ENCODE peak calls at places on chromosomes 13 and 19, in nine cellular contexts. P is IMR-90, E is uterus, Y is psoas muscle, B is transverse colon, X is HCT116, S is PC-9, O is testis, W is cardiac muscle cell. C is an unnamed sample.

GRCh38 chr13:67228031-67228430 is 2.1 kb downstream of the PCDH9 start:
- DNase-seq in P (no peak), E (no peak), Y (no peak), B (no peak), X (no peak), S (no peak), O (no peak), W (no peak), C (no peak)

GRCh38 chr19:44308011-44308410 is 3.2 kb upstream of the ZNF235 start:
- DNase-seq in P (no peak), E (no peak), Y (no peak), B (no peak), X (no peak), S (no peak), O (no peak), W (peak; percentile 22), C (no peak)

GRCh38 chr19:36604656-36605100 is 435 bp upstream of the ZNF382 start:
- DNase-seq in P (peak; percentile 40), E (peak; percentile 13), Y (peak; percentile 68), B (peak; percentile 38), X (no peak), S (no peak), O (peak; percentile 80), W (peak; percentile 20), C (peak; percentile 76)

GRCh38 chr13:28564030-28564429 is 69.1 kb upstream of the FLT1 start:
- DNase-seq in P (no peak), E (no peak), Y (no peak), B (peak; percentile 69), X (no peak), S (peak; percentile 3), O (no peak), W (no peak), C (no peak)

GRCh38 chr13:38630780-38631179 is 56.1 kb upstream of the FREM2 start:
- DNase-seq in P (peak; percentile 32), E (no peak), Y (no peak), B (no peak), X (no peak), S (no peak), O (no peak), W (peak; percentile 48), C (no peak)

GRCh38 chr13:97911311-97912138 is 42.0 kb upstream of the IPO5 start:
- DNase-seq in P (peak; percentile 32), E (no peak), Y (no peak), B (no peak), X (peak; percentile 21), S (peak; percentile 5), O (no peak), W (peak; percentile 22), C (peak; percentile 51)

GRCh38 chr19:19261350-19262189 is 11.5 kb downstream of the TM6SF2 start:
- DNase-seq in P (no peak), E (no peak), Y (no peak), B (no peak), X (no peak), S (no peak), O (no peak), W (no peak), C (no peak)

GRCh38 chr13:36907266-36907665 is 12.8 kb downstream of the SMAD9 start:
- DNase-seq in P (no peak), E (no peak), Y (no peak), B (no peak), X (no peak), S (no peak), O (no peak), W (no peak), C (no peak)

GRCh38 chr19:1276620-1277007 is 1.3 kb downstream of the FAM174C start:
- DNase-seq in P (no peak), E (no peak), Y (no peak), B (peak; percentile 71), X (no peak), S (no peak), O (no peak), W (no peak), C (no peak)

GRCh38 chr13:48890386-48890785 is 85.3 kb upstream of the FNDC3A start:
- DNase-seq in P (no peak), E (no peak), Y (no peak), B (no peak), X (no peak), S (no peak), O (no peak), W (no peak), C (no peak)

GRCh38 chr13:48888613-48889012 is 87.1 kb upstream of the FNDC3A start:
- DNase-seq in P (no peak), E (no peak), Y (no peak), B (no peak), X (no peak), S (no peak), O (no peak), W (no peak), C (no peak)

GRCh38 chr13:48892311-48892710 is 83.4 kb upstream of the FNDC3A start:
- DNase-seq in P (peak; percentile 92), E (no peak), Y (no peak), B (no peak), X (peak; percentile 59), S (no peak), O (no peak), W (peak; percentile 73), C (no peak)

GRCh38 chr13:48896312-48896711 is 79.4 kb upstream of the FNDC3A start:
- DNase-seq in P (peak; percentile 87), E (no peak), Y (no peak), B (no peak), X (no peak), S (no peak), O (no peak), W (peak; percentile 49), C (no peak)

DNA sequence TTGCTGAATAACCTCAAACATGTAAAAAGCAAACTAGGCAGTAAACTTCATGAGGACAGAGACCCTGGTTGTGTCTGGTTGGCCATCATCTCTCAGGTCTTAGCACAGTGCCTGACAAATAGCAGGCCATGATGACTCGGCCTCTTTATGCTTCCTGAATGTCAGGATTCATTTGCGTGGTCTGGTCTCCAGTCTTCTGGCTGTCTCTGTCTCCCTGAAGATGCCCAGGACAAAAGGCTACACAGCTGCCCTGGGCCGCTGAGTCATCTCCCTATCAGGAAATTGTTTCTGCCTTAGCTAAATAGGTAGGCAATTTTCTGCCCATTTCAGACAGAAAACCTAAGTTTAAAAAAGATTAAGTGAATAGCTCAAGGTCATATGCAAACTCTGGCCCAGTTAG is 84.1 kb upstream of the FNDC3A start:
- DNase-seq in P (peak; percentile 72), E (no peak), Y (no peak), B (no peak), X (peak; percentile 48), S (peak; percentile 16), O (peak; percentile 14), W (peak; percentile 27), C (no peak)
- H3K27ac ChIP-seq in P (no peak overlapping the region), E (no peak overlapping the region), Y (no peak overlapping the region), B (no peak overlapping the region), X (peak overlapping the region; percentile 23), S (no peak overlapping the region), O (no peak overlapping the region), W (no peak overlapping the region), C (no peak overlapping the region)

GRCh38 chr13:102856603-102857002 is 10.8 kb downstream of the ERCC5 start:
- DNase-seq in P (no peak), E (no peak), Y (peak; percentile 36), B (no peak), X (no peak), S (no peak), O (no peak), W (peak; percentile 71), C (no peak)
- H3K4me3 ChIP-seq in P (no peak overlapping the region), E (no peak overlapping the region), Y (no peak overlapping the region), B (no peak overlapping the region), X (no peak overlapping the region), S (no peak overlapping the region), O (no peak overlapping the region), W (no peak overlapping the region), C (no peak overlapping the region)

GRCh38 chr13:60020288-60020687 is 143.4 kb downstream of the DIAPH3 start:
- DNase-seq in P (no peak), E (no peak), Y (no peak), B (no peak), X (no peak), S (no peak), O (no peak), W (no peak), C (no peak)
- TF ChIP-seq CTCF in P (no peak), E (no peak), Y (no peak), B (no peak), X (no peak), S (no peak), O (no peak), W (no peak), C (no peak)

DNA sequence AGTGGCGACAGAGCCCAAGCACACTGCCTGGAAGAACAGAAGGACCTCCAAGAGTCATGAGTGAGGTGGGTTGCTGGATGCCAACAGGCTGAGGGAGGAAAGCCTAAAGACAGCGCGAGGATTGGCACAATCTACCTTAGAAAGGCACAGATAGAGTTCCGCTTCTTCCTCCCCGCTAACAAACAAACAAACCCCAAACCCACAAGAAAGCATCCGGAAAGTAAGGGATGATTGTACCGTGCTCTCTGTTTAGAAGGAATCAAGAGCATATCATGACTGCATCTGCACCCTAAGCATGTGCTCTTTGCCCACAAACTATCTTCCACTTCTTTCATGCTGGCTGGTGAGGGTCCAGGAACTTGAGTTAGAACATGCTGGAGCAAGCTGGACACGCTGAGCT is 233.0 kb upstream of the KLF12 start:
- DNase-seq in P (no peak), E (no peak), Y (no peak), B (no peak), X (no peak), S (no peak), O (no peak), W (no peak), C (no peak)
- H3K27ac ChIP-seq in P (no peak overlapping the region), E (no peak overlapping the region), Y (no peak overlapping the region), B (no peak overlapping the region), X (no peak overlapping the region), S (no peak overlapping the region), O (no peak overlapping the region), W (no peak overlapping the region), C (no peak overlapping the region)

DNA sequence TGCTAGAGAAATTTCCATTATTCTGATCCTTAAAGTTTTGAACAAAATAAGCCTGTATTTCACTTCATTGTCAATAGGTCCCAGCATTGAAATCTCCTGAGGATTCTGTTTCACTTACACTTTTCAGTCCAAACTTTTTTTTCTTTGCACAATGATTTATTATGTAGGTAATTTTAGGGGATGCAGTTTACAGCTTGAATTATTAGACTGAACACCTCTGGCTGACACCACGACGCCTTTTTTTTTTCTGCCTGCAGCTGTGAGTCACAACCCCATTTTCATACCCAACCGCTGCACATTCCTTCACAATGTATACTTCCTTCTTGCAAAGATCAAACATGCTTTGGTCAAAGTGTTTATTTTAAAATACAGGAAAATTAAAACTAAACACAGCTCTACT is 11.3 kb downstream of the ZIC2 start:
- DNase-seq in P (no peak), E (no peak), Y (no peak), B (no peak), X (no peak), S (peak; percentile 25), O (no peak), W (no peak), C (no peak)
- H3K4me3 ChIP-seq in P (no peak overlapping the region), E (no peak overlapping the region), Y (no peak overlapping the region), B (no peak overlapping the region), X (no peak overlapping the region), S (no peak overlapping the region), O (no peak overlapping the region), W (no peak overlapping the region), C (no peak overlapping the region)

C was measured in WERI-Rb-1.